ENCODE peak calls at places on chromosome 15, in five cellular contexts. X is psoas muscle, J is neural crest cell, D is fibroblast of lung, P is hepatocyte. B is an unnamed sample.

GRCh38 chr15:25671132-25671531 is 192.0 kb downstream of the ATP10A start:
- DNase-seq in X (peak), J (no peak), D (peak), P (peak), B (peak)

GRCh38 chr15:31905054-31905453 is 125.3 kb upstream of the CHRNA7 start:
- DNase-seq in X (no peak), J (no peak), D (no peak), P (peak), B (peak)

GRCh38 chr15:78004919-78005634 is 72.4 kb downstream of the TBC1D2B start:
- DNase-seq in X (peak), J (no peak), D (peak), P (peak), B (no peak)

GRCh38 chr15:78681306-78682012 is 40.4 kb upstream of the CHRNB4 start:
- DNase-seq in X (no peak), J (no peak), D (no peak), P (no peak), B (peak)

GRCh38 chr15:37764733-37765191 is 169.7 kb upstream of the TMCO5A start:
- DNase-seq in X (no peak), J (peak), D (peak), P (peak), B (peak)

GRCh38 chr15:47384316-47384715 is 333.0 kb upstream of the SEMA6D start:
- DNase-seq in X (no peak), J (no peak), D (peak), P (peak), B (no peak)

GRCh38 chr15:79091204-79091867 is 756 bp upstream of the RASGRF1 start:
- DNase-seq in X (no peak), J (peak), D (peak), P (peak), B (peak)

GRCh38 chr15:29403778-29404177 is 134.2 kb upstream of the NSMCE3 start:
- DNase-seq in X (no peak), J (no peak), D (no peak), P (no peak), B (no peak)

GRCh38 chr15:72118400-72118978 is at the start of gene SENP8:
- DNase-seq in X (no peak), J (no peak), D (no peak), P (no peak), B (peak)

GRCh38 chr15:28110416-28110975 is 11.4 kb upstream of the OCA2 start:
- DNase-seq in X (no peak), J (no peak), D (no peak), P (no peak), B (no peak)

GRCh38 chr15:46961795-46962194 is 755.5 kb upstream of the SEMA6D start:
- DNase-seq in X (no peak), J (no peak), D (no peak), P (peak), B (no peak)

GRCh38 chr15:42876224-42876623 is 44.4 kb downstream of the TTBK2 start:
- DNase-seq in X (no peak), J (no peak), D (no peak), P (no peak), B (no peak)

GRCh38 chr15:29936353-29937049 is 114.2 kb upstream of the TJP1 start:
- DNase-seq in X (no peak), J (no peak), D (peak), P (no peak), B (no peak)

GRCh38 chr15:78906310-78906608 is 33.6 kb downstream of the MORF4L1 start:
- DNase-seq in X (no peak), J (no peak), D (peak), P (no peak), B (no peak)

GRCh38 chr15:69704229-69704628 is 251.6 kb downstream of the RPLP1 start:
- DNase-seq in X (no peak), J (no peak), D (peak), P (no peak), B (no peak)

GRCh38 chr15:39140060-39140604 is 440.7 kb upstream of the THBS1 start:
- DNase-seq in X (no peak), J (no peak), D (peak), P (peak), B (no peak)

GRCh38 chr15:40911139-40911538 is 16.9 kb downstream of the VPS18 start:
- DNase-seq in X (no peak), J (no peak), D (no peak), P (peak), B (peak)

GRCh38 chr15:80785335-80785734 is 6.2 kb downstream of the CEMIP start:
- DNase-seq in X (no peak), J (no peak), D (peak), P (no peak), B (no peak)
- TF ChIP-seq CTCF in X (no peak), J (no peak), D (no peak), P (no peak), B (no peak)

GRCh38 chr15:63422891-63423290 is 41.2 kb upstream of the CA12 start:
- DNase-seq in X (no peak), J (no peak), D (no peak), P (no peak), B (no peak)

GRCh38 chr15:63417721-63418120 is 36.1 kb upstream of the CA12 start:
- DNase-seq in X (no peak), J (no peak), D (no peak), P (no peak), B (no peak)

GRCh38 chr15:63425426-63425825 is 43.8 kb upstream of the CA12 start:
- DNase-seq in X (no peak), J (no peak), D (peak), P (no peak), B (no peak)

GRCh38 chr15:63421433-63421832 is 39.8 kb upstream of the CA12 start:
- DNase-seq in X (no peak), J (no peak), D (no peak), P (no peak), B (no peak)

GRCh38 chr15:63420333-63420741 is 38.7 kb upstream of the CA12 start:
- DNase-seq in X (no peak), J (no peak), D (no peak), P (peak), B (no peak)
- TF ChIP-seq CTCF in X (no peak), J (no peak), D (no peak), P (no peak), B (no peak)

DNA sequence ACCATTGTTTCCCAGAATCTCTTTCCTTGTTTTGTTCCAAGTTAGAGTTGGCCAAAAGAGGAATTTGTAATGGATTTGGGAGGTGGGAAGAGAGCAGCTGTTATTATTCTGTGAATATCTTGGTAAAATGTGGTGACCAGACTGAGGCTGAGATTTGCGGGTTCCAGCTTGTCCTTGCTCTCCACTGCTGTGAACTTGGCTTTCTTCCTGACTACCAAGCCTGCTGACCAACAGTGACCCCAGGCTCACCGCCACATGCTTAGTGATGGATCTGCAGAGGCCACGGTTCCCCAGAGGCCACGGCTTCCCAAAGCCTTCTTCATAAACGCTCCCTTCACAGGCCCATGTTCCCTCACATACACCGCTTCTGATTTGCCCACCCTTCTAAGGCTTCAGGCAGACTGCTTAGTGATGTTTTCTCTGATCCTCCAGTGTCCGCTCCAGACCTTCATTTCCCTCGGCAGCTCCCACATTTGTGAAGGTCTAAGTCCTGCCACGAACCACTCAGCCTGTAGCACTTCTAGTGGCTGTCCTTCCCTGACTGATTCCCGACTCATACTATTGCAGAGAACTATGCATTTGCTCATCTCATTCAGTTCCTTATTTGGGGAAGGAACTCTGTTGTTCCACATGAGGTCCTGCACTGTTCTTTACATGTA is 525.6 kb upstream of the RGMA start:
- DNase-seq in X (peak), J (no peak), D (no peak), P (no peak), B (no peak)
- TF ChIP-seq CTCF in X (no peak), J (no peak), D (no peak), P (no peak), B (no peak)

GRCh38 chr15:82184776-82185175 is 77.8 kb downstream of the EFL1 start:
- DNase-seq in X (no peak), J (no peak), D (no peak), P (no peak), B (no peak)
- TF ChIP-seq CTCF in X (no peak), J (no peak), D (no peak), P (no peak), B (no peak)

GRCh38 chr15:101020451-101020850 is 101.3 kb downstream of the LRRK1 start:
- DNase-seq in X (no peak), J (no peak), D (no peak), P (no peak), B (no peak)
- TF ChIP-seq CTCF in X (no peak), J (no peak), D (no peak), P (no peak), B (no peak)

B was measured in nephron progenitor cell.